ENCODE peak calls at places on chromosomes 6 and 20, in nine cellular contexts. B is hepatocyte, N is Peyer's patch, L is psoas muscle, D is lower lobe of right lung, C is ovary, Q is cardiac muscle cell, J is A549, I is spleen. M is an unnamed sample. For H3K9me3, the result is how much of the 10 kb centered on the place peaks cover.

GRCh38 chr6:87237804-87238203 is 82.4 kb downstream of the ZNF292 start:
- DNase-seq in B (no peak), N (no peak), L (no peak), D (no peak), C (no peak), Q (no peak), J (peak), I (no peak), M (no peak)

GRCh38 chr6:14313220-14313619 is 195.6 kb downstream of the CD83 start:
- DNase-seq in B (no peak), N (no peak), L (no peak), D (no peak), C (no peak), Q (no peak), J (no peak), I (no peak), M (no peak)

GRCh38 chr6:164039954-164040375 is 625.4 kb downstream of the QKI start:
- DNase-seq in B (no peak), N (peak), L (peak), D (peak), C (peak), Q (no peak), J (no peak), I (peak), M (no peak)

GRCh38 chr6:134436281-134436815 is 118.4 kb upstream of the SGK1 start:
- DNase-seq in B (peak), N (peak), L (peak), D (peak), C (peak), Q (no peak), J (peak), I (no peak), M (peak)

GRCh38 chr20:21134883-21135493 is 9.1 kb downstream of the KIZ start:
- DNase-seq in B (no peak), N (no peak), L (no peak), D (no peak), C (no peak), Q (no peak), J (no peak), I (no peak), M (no peak)

GRCh38 chr6:131197716-131198115 is 62.4 kb downstream of the AKAP7 start:
- DNase-seq in B (no peak), N (peak), L (no peak), D (no peak), C (no peak), Q (no peak), J (no peak), I (peak), M (no peak)

GRCh38 chr20:11229772-11230171 is 556.0 kb upstream of the JAG1 start:
- DNase-seq in B (peak), N (no peak), L (peak), D (peak), C (peak), Q (peak), J (peak), I (no peak), M (peak)

GRCh38 chr6:167872538-167873210 is 46.0 kb downstream of the AFDN start:
- DNase-seq in B (no peak), N (no peak), L (no peak), D (no peak), C (no peak), Q (no peak), J (no peak), I (no peak), M (no peak)

GRCh38 chr20:36540551-36541211 is 638 bp upstream of the MYL9 start:
- DNase-seq in B (no peak), N (no peak), L (no peak), D (peak), C (peak), Q (no peak), J (no peak), I (peak), M (no peak)

GRCh38 chr6:124887872-124888580 is 74.2 kb upstream of the RNF217 start:
- DNase-seq in B (no peak), N (no peak), L (no peak), D (no peak), C (no peak), Q (no peak), J (no peak), I (no peak), M (no peak)

GRCh38 chr6:23905301-23905700 is 220.7 kb upstream of the NRSN1 start:
- DNase-seq in B (no peak), N (no peak), L (no peak), D (no peak), C (no peak), Q (no peak), J (no peak), I (no peak), M (no peak)

GRCh38 chr20:31547017-31547675 is 32.9 kb downstream of the HM13 start:
- DNase-seq in B (peak), N (peak), L (peak), D (peak), C (peak), Q (peak), J (no peak), I (peak), M (peak)

GRCh38 chr6:125356888-125357287 is 55.1 kb upstream of the HDDC2 start:
- DNase-seq in B (no peak), N (no peak), L (no peak), D (no peak), C (no peak), Q (no peak), J (no peak), I (no peak), M (no peak)

GRCh38 chr6:111812080-111813038 is 60.9 kb downstream of the FYN start:
- DNase-seq in B (no peak), N (no peak), L (no peak), D (no peak), C (no peak), Q (no peak), J (no peak), I (no peak), M (no peak)

GRCh38 chr6:153872946-153873345 is 166.1 kb upstream of the OPRM1 start:
- DNase-seq in B (no peak), N (no peak), L (no peak), D (no peak), C (no peak), Q (no peak), J (no peak), I (no peak), M (no peak)

GRCh38 chr20:43953919-43954617 is 39.4 kb downstream of the TOX2 start:
- DNase-seq in B (no peak), N (no peak), L (no peak), D (no peak), C (no peak), Q (no peak), J (no peak), I (peak), M (no peak)

GRCh38 chr6:21599074-21599639 is 5.6 kb downstream of the SOX4 start:
- DNase-seq in B (no peak), N (no peak), L (no peak), D (no peak), C (no peak), Q (no peak), J (no peak), I (no peak), M (no peak)

GRCh38 chr6:110017946-110018345 is 39.8 kb downstream of the GPR6 start:
- DNase-seq in B (no peak), N (no peak), L (no peak), D (no peak), C (no peak), Q (no peak), J (no peak), I (no peak), M (no peak)

DNA sequence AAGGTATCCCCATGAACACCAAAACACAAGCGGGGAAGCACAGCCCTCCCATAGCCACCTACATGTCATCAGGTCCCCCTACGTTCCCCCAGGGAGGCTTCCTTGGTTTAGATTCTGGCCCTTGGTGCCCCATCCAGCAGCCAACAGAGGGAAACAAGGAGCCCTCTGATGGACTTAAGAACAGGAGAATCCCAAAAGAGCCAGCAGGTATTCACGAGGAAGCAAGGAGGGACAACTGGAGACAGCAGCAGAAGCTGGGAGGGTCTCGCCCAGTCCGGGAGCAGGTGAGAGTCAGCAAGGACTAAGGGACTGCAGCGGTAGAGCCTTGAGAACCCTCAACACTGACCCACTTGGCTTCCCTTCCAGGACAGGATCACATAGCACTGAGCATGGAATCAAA is 58.4 kb upstream of the TOP1 start:
- DNase-seq in B (no peak), N (peak), L (no peak), D (no peak), C (no peak), Q (no peak), J (no peak), I (no peak), M (no peak)
- TF ChIP-seq CTCF in B (no peak), N (no peak), L (no peak), D (no peak), C (no peak), Q (peak), J (no peak), I (no peak), M (no peak)

GRCh38 chr6:41263267-41263666 is 23.2 kb downstream of the TREM1 start:
- DNase-seq in B (no peak), N (no peak), L (no peak), D (no peak), C (no peak), Q (no peak), J (no peak), I (no peak), M (no peak)
- H3K9me3 ChIP-seq in B (under half), N (under half), L (under half), D (under half), C (under half), Q (under half), J (under half), I (under half), M (under half)

GRCh38 chr6:52675372-52675771 is 4.5 kb downstream of the TMEM14A start:
- DNase-seq in B (no peak), N (no peak), L (no peak), D (no peak), C (no peak), Q (no peak), J (no peak), I (no peak), M (no peak)

GRCh38 chr6:52667572-52667971 is 3.3 kb upstream of the TMEM14A start:
- DNase-seq in B (no peak), N (no peak), L (no peak), D (no peak), C (no peak), Q (no peak), J (no peak), I (no peak), M (no peak)

GRCh38 chr6:52666523-52666922 is 4.4 kb upstream of the TMEM14A start:
- DNase-seq in B (no peak), N (no peak), L (no peak), D (no peak), C (no peak), Q (no peak), J (no peak), I (no peak), M (no peak)

GRCh38 chr6:52672422-52673025 is 1.6 kb downstream of the TMEM14A start:
- DNase-seq in B (peak), N (no peak), L (no peak), D (no peak), C (no peak), Q (no peak), J (peak), I (no peak), M (no peak)

GRCh38 chr6:52670502-52671409 is at the start of gene TMEM14A:
- DNase-seq in B (peak), N (peak), L (peak), D (peak), C (peak), Q (peak), J (peak), I (peak), M (peak)
- TF ChIP-seq CTCF in B (peak), N (peak), L (no peak), D (no peak), C (no peak), Q (peak), J (no peak), I (no peak), M (peak)

GRCh38 chr20:30487947-30488926 is 769.2 kb upstream of the DEFB115 start:
- DNase-seq in B (no peak), N (no peak), L (no peak), D (no peak), C (no peak), Q (no peak), J (no peak), I (peak), M (no peak)

GRCh38 chr20:30484749-30485070 is 772.8 kb upstream of the DEFB115 start:
- DNase-seq in B (no peak), N (no peak), L (no peak), D (no peak), C (no peak), Q (no peak), J (no peak), I (peak), M (no peak)

GRCh38 chr20:30485331-30486102 is 771.9 kb upstream of the DEFB115 start:
- DNase-seq in B (no peak), N (no peak), L (no peak), D (no peak), C (no peak), Q (no peak), J (no peak), I (peak), M (no peak)

GRCh38 chr20:30484009-30484748 is 773.3 kb upstream of the DEFB115 start:
- DNase-seq in B (no peak), N (no peak), L (no peak), D (no peak), C (no peak), Q (no peak), J (no peak), I (peak), M (no peak)

GRCh38 chr20:30486103-30486478 is 771.4 kb upstream of the DEFB115 start:
- DNase-seq in B (no peak), N (no peak), L (no peak), D (no peak), C (no peak), Q (no peak), J (no peak), I (no peak), M (no peak)
- H3K9me3 ChIP-seq in B (under half), N (under half), L (under half), D (under half), C (under half), Q (under half), J (under half), I (under half), M (under half)